ENCODE peak calls at places on chromosome 1, in four cellular contexts. N, Y, S and D are unnamed samples.

GRCh38 chr1:22139066-22139594 is 3.8 kb downstream of the WNT4 start:
- DNase-seq in S (no peak), Y (no peak), N (no peak), D (no peak)

GRCh38 chr1:22262583-22262982 is 119.7 kb upstream of the WNT4 start:
- DNase-seq in Y (no peak), S (no peak), N (no peak), D (no peak)

GRCh38 chr1:88935522-88936222 is 44.3 kb upstream of the GTF2B start:
- DNase-seq in S (peak; percentile 33), N (no peak), Y (no peak), D (peak; percentile 57)

GRCh38 chr1:235077163-235077540 is 51.5 kb downstream of the TOMM20 start:
- DNase-seq in N (no peak), Y (no peak), S (no peak), D (no peak)

GRCh38 chr1:240611619-240612490 is at the start of gene GREM2:
- DNase-seq in Y (peak; percentile 60), S (peak; percentile 73), N (no peak), D (peak; percentile 96)

GRCh38 chr1:30527511-30528140 is 195.8 kb downstream of the MATN1 start:
- DNase-seq in N (peak; percentile 69), S (peak; percentile 83), Y (no peak), D (no peak)

GRCh38 chr1:145879775-145880174 is 5.9 kb downstream of the ANKRD35 start:
- DNase-seq in N (no peak), S (no peak), Y (no peak), D (no peak)

GRCh38 chr1:206430031-206430983 is 40.0 kb upstream of the IKBKE start:
- DNase-seq in Y (no peak), N (peak; percentile 59), S (peak; percentile 76), D (peak; percentile 62)

GRCh38 chr1:222933273-222933672 is 118.4 kb downstream of the DISP1 start:
- DNase-seq in N (no peak), S (no peak), Y (no peak), D (no peak)

GRCh38 chr1:15282810-15283474 is 35.9 kb downstream of the FHAD1 start:
- DNase-seq in Y (no peak), N (peak; percentile 41), S (no peak), D (no peak)

GRCh38 chr1:220281159-220281574 is 8.9 kb upstream of the RAB3GAP2 start:
- DNase-seq in S (no peak), Y (no peak), N (no peak), D (no peak)

GRCh38 chr1:162561616-162562451 is at the start of gene UAP1:
- DNase-seq in S (peak; percentile 53), N (no peak), Y (peak; percentile 42), D (peak; percentile 29)

GRCh38 chr1:39398278-39399010 is 93.0 kb upstream of the BMP8A start:
- DNase-seq in N (peak; percentile 36), Y (peak; percentile 75), S (peak; percentile 92), D (peak; percentile 94)

GRCh38 chr1:18606443-18607288 is 24.0 kb upstream of the PAX7 start:
- DNase-seq in N (no peak), Y (no peak), S (no peak), D (no peak)

GRCh38 chr1:57747818-57748217 is 324.0 kb upstream of the DAB1 start:
- DNase-seq in N (no peak), Y (no peak), S (no peak), D (no peak)

GRCh38 chr1:152188673-152189591 is 29.9 kb upstream of the RPTN start:
- DNase-seq in Y (peak; percentile 93), N (peak; percentile 55), S (peak; percentile 74), D (peak; percentile 28)

GRCh38 chr1:221887091-221887746 is 145.3 kb upstream of the DUSP10 start:
- DNase-seq in N (peak; percentile 55), Y (peak; percentile 20), S (peak; percentile 72), D (peak; percentile 90)

GRCh38 chr1:101239095-101240040 is 2.5 kb downstream of the S1PR1 start:
- DNase-seq in Y (no peak), S (peak; percentile 79), N (peak; percentile 32), D (no peak)

GRCh38 chr1:228913649-228914048 is 178.4 kb downstream of the RHOU start:
- DNase-seq in N (no peak), Y (no peak), S (no peak), D (no peak)

GRCh38 chr1:10516925-10517676 is 42.4 kb downstream of the PEX14 start:
- DNase-seq in S (no peak), Y (no peak), N (no peak), D (no peak)

GRCh38 chr1:234898455-234899033 is 230.1 kb downstream of the TOMM20 start:
- DNase-seq in S (no peak), N (no peak), Y (no peak), D (no peak)

GRCh38 chr1:204409111-204409510 is 2.5 kb downstream of the PPP1R15B start:
- DNase-seq in S (no peak), Y (no peak), N (no peak), D (no peak)

GRCh38 chr1:151993084-151993733 is 450 bp downstream of the S100A10 start:
- DNase-seq in S (no peak), Y (peak; percentile 32), N (peak; percentile 40), D (no peak)

GRCh38 chr1:203539831-203540546 is 46.0 kb downstream of the OPTC start:
- DNase-seq in Y (no peak), N (no peak), S (no peak), D (no peak)

GRCh38 chr1:31364561-31365255 is 8.2 kb downstream of the FABP3 start:
- DNase-seq in N (no peak), Y (no peak), S (no peak), D (no peak)

GRCh38 chr1:155086182-155086741 is 7.6 kb downstream of the EFNA3 start:
- DNase-seq in Y (peak; percentile 84), S (peak; percentile 57), N (peak; percentile 59), D (peak; percentile 69)

GRCh38 chr1:12778061-12778460 is 4.5 kb downstream of the PRAMEF12 start:
- DNase-seq in S (no peak), N (no peak), Y (no peak), D (no peak)